ENCODE peak calls at places on chromosomes 6 and 20, in eight cellular contexts. R is EH; T is mesendoderm; V is H54; U is sigmoid colon; P is RWPE1; D is NCI-H1105; L is effector memory CD8-positive, alpha-beta T cell. G is an unnamed sample.
A peak's percentile ranks its signal among the peaks of the same experiment; 100 is the strongest.

GRCh38 chr20:49424536-49424935 is 57.9 kb downstream of the KCNB1 start:
- DNase-seq in D (peak; percentile 64), V (no peak), L (no peak), T (peak; percentile 47), R (peak; percentile 47), P (no peak), U (peak; percentile 70), G (no peak)

GRCh38 chr20:59040682-59041081 is 1.9 kb downstream of the PRELID3B start:
- DNase-seq in D (no peak), P (no peak), R (no peak), L (no peak), U (no peak), T (no peak), V (no peak), G (no peak)

GRCh38 chr20:47418061-47418616 is 61.6 kb upstream of the ZMYND8 start:
- DNase-seq in V (no peak), P (peak; percentile 34), D (no peak), U (no peak), R (no peak), T (no peak), L (no peak), G (no peak)

GRCh38 chr20:10524643-10525042 is 89.5 kb downstream of the SLX4IP start:
- DNase-seq in P (peak; percentile 55), L (no peak), V (peak; percentile 13), U (no peak), D (no peak), R (no peak), T (peak; percentile 63), G (no peak)

GRCh38 chr6:12584631-12585405 is 131.7 kb upstream of the PHACTR1 start:
- DNase-seq in P (no peak), U (no peak), V (no peak), D (no peak), L (no peak), R (no peak), T (peak; percentile 40), G (no peak)

GRCh38 chr6:11177271-11177670 is 55.2 kb downstream of the NEDD9 start:
- DNase-seq in T (no peak), D (no peak), R (no peak), V (no peak), L (no peak), P (no peak), U (no peak), G (no peak)

GRCh38 chr6:3518356-3518841 is 61.5 kb upstream of the SLC22A23 start:
- DNase-seq in D (no peak), V (peak; percentile 82), P (peak; percentile 91), U (peak; percentile 74), L (no peak), T (peak; percentile 65), R (peak; percentile 98), G (no peak)

GRCh38 chr6:77340331-77340730 is 123.0 kb downstream of the HTR1B start:
- DNase-seq in V (no peak), R (no peak), T (no peak), L (no peak), P (no peak), D (no peak), U (no peak), G (no peak)

GRCh38 chr6:100998111-100998510 is 117.0 kb upstream of the ASCC3 start:
- DNase-seq in V (no peak), P (peak; percentile 18), L (no peak), R (peak; percentile 42), D (no peak), U (no peak), T (no peak), G (no peak)

GRCh38 chr6:149919834-149920225 is 3.1 kb downstream of the RAET1G start:
- DNase-seq in D (no peak), U (peak; percentile 35), P (no peak), V (no peak), R (no peak), L (no peak), T (no peak), G (no peak)

GRCh38 chr6:133052465-133052864 is 188.7 kb upstream of the EYA4 start:
- DNase-seq in U (no peak), V (no peak), T (no peak), R (no peak), D (no peak), L (no peak), P (no peak), G (no peak)

GRCh38 chr20:60009826-60010616 is 51.8 kb downstream of the CDH26 start:
- DNase-seq in T (peak; percentile 73), P (no peak), U (no peak), D (no peak), L (no peak), V (no peak), R (no peak), G (no peak)

GRCh38 chr20:43914697-43915208 is at the start of gene TOX2:
- DNase-seq in D (peak; percentile 59), V (peak; percentile 76), L (peak; percentile 17), T (peak; percentile 24), R (peak; percentile 70), P (peak; percentile 80), U (no peak), G (peak; percentile 9)

GRCh38 chr6:163324326-163324927 is 90.1 kb upstream of the QKI start:
- DNase-seq in D (no peak), V (no peak), U (no peak), L (no peak), R (no peak), P (no peak), T (no peak), G (no peak)

GRCh38 chr20:38211200-38212097 is 46.4 kb upstream of the TGM2 start:
- DNase-seq in U (peak; percentile 47), T (no peak), L (no peak), R (no peak), P (no peak), D (no peak), V (no peak), G (no peak)

GRCh38 chr6:131029661-131030297 is 33.3 kb downstream of the EPB41L2 start:
- DNase-seq in V (no peak), P (peak; percentile 18), R (peak; percentile 54), L (no peak), T (peak; percentile 82), D (no peak), U (no peak), G (no peak)

GRCh38 chr20:19815553-19815991 is 57.5 kb downstream of the RIN2 start:
- DNase-seq in L (no peak), U (peak; percentile 57), R (peak; percentile 99), P (peak; percentile 93), D (no peak), V (peak; percentile 65), T (peak; percentile 68), G (peak; percentile 62)

GRCh38 chr6:106939848-106940247 is 34.7 kb downstream of the CD24 start:
- DNase-seq in P (no peak), R (no peak), T (no peak), L (no peak), D (no peak), V (no peak), U (no peak), G (peak; percentile 2)

GRCh38 chr20:64080013-64080812 is at the start of gene OPRL1:
- DNase-seq in T (no peak), L (peak; percentile 64), U (no peak), P (peak; percentile 69), D (no peak), R (no peak), V (no peak), G (peak; percentile 67)

GRCh38 chr6:99186417-99186816 is 163.1 kb downstream of the FAXC start:
- DNase-seq in R (no peak), L (no peak), D (no peak), P (no peak), U (no peak), T (no peak), V (no peak), G (no peak)

GRCh38 chr6:42021847-42022754 is 28.2 kb upstream of the TAF8 start:
- DNase-seq in U (no peak), D (no peak), P (no peak), R (no peak), V (no peak), T (no peak), L (peak; percentile 60), G (peak; percentile 84)

GRCh38 chr20:32743237-32744112 is at the start of gene COMMD7:
- DNase-seq in T (peak; percentile 84), P (no peak), V (no peak), D (peak; percentile 67), L (peak; percentile 50), U (peak; percentile 80), R (peak; percentile 66), G (peak; percentile 70)

GRCh38 chr6:21804941-21805610 is 211.5 kb downstream of the SOX4 start:
- DNase-seq in U (no peak), R (peak; percentile 34), D (no peak), V (no peak), P (no peak), L (no peak), T (no peak), G (no peak)

GRCh38 chr20:16459019-16459700 is 114.1 kb downstream of the KIF16B start:
- DNase-seq in L (no peak), T (peak; percentile 10), D (no peak), V (peak; percentile 27), P (peak; percentile 28), R (peak; percentile 91), U (peak; percentile 66), G (no peak)

GRCh38 chr6:15770347-15771143 is 107.7 kb upstream of the DTNBP1 start:
- DNase-seq in L (no peak), D (no peak), R (peak; percentile 16), V (no peak), P (no peak), T (peak; percentile 14), U (no peak), G (peak; percentile 6)

GRCh38 chr20:36808317-36809257 is 35.0 kb upstream of the DSN1 start:
- DNase-seq in T (peak; percentile 78), L (peak; percentile 72), R (peak; percentile 81), P (peak; percentile 88), V (peak; percentile 93), U (peak; percentile 79), D (no peak), G (peak; percentile 58)

GRCh38 chr6:168658059-168658458 is 217.1 kb downstream of the SMOC2 start:
- DNase-seq in V (no peak), D (no peak), P (no peak), U (peak; percentile 34), T (no peak), L (no peak), R (no peak), G (no peak)

GRCh38 chr6:40831381-40831780 is 207.6 kb downstream of the UNC5CL start:
- DNase-seq in P (no peak), D (no peak), V (no peak), T (no peak), U (no peak), L (no peak), R (no peak), G (no peak)

GRCh38 chr6:79028641-79029314 is 49.3 kb downstream of the PHIP start:
- DNase-seq in V (no peak), T (no peak), D (no peak), P (no peak), U (no peak), R (peak; percentile 75), L (no peak), G (no peak)

G was measured in naive B cell.